ENCODE peak calls at places on chromosome 11, in six cellular contexts. A is HEK293T, P is A549, V is IMR-90, I is HepG2, M is K562. J is an unnamed sample.

GRCh38 chr11:128687321-128687720 is 6.6 kb upstream of the FLI1 start:
- DNase-seq in A (no peak), P (no peak), V (no peak), I (no peak), M (peak; percentile 22), J (no peak)

GRCh38 chr11:67268684-67269268 is 2.5 kb downstream of the GRK2 start:
- DNase-seq in A (no peak), P (no peak), V (no peak), I (no peak), M (no peak), J (no peak)

GRCh38 chr11:92225563-92226308 is 1.1 kb downstream of the FAT3 start:
- DNase-seq in A (peak; percentile 25), P (no peak), V (no peak), I (no peak), M (no peak), J (no peak)

GRCh38 chr11:67606477-67607295 is at the start of gene NDUFV1:
- DNase-seq in A (peak; percentile 96), P (peak; percentile 92), V (peak; percentile 87), I (peak; percentile 90), M (peak; percentile 91), J (peak; percentile 76)

GRCh38 chr11:131674051-131674755 is 303.8 kb downstream of the NTM start:
- DNase-seq in A (peak; percentile 75), P (peak; percentile 38), V (peak; percentile 86), I (peak; percentile 21), M (peak; percentile 76), J (no peak)

GRCh38 chr11:75593337-75593915 is 31.4 kb downstream of the SERPINH1 start:
- DNase-seq in A (no peak), P (no peak), V (no peak), I (peak; percentile 8), M (no peak), J (no peak)

GRCh38 chr11:131025421-131026126 is 109.3 kb upstream of the SNX19 start:
- DNase-seq in A (no peak), P (no peak), V (no peak), I (no peak), M (no peak), J (peak; percentile 28)

GRCh38 chr11:2927851-2928604 is 1.2 kb downstream of the PHLDA2 start:
- DNase-seq in A (no peak), P (peak; percentile 51), V (peak; percentile 28), I (no peak), M (peak; percentile 53), J (no peak)

GRCh38 chr11:75421035-75421602 is 11.9 kb downstream of the KLHL35 start:
- DNase-seq in A (no peak), P (no peak), V (no peak), I (no peak), M (peak; percentile 46), J (no peak)

GRCh38 chr11:46247664-46248063 is 29.8 kb upstream of the CREB3L1 start:
- DNase-seq in A (no peak), P (peak; percentile 81), V (peak; percentile 54), I (peak; percentile 72), M (no peak), J (no peak)

GRCh38 chr11:125062931-125063428 is at the start of gene SLC37A2:
- DNase-seq in A (peak; percentile 69), P (peak; percentile 11), V (peak; percentile 54), I (peak; percentile 45), M (no peak), J (peak; percentile 62)

GRCh38 chr11:58513747-58514367 is 6.0 kb upstream of the OR5B21 start:
- DNase-seq in A (peak; percentile 54), P (peak; percentile 75), V (peak; percentile 76), I (peak; percentile 51), M (peak; percentile 26), J (no peak)

GRCh38 chr11:11253995-11254394 is 99.1 kb downstream of the CSNK2A3 start:
- DNase-seq in A (no peak), P (no peak), V (no peak), I (no peak), M (no peak), J (no peak)

GRCh38 chr11:8987446-8987845 is 16.4 kb downstream of the NRIP3 start:
- DNase-seq in A (no peak), P (no peak), V (no peak), I (no peak), M (no peak), J (no peak)

GRCh38 chr11:9840460-9841004 is 176.7 kb downstream of the SWAP70 start:
- DNase-seq in A (no peak), P (no peak), V (no peak), I (no peak), M (no peak), J (no peak)

GRCh38 chr11:116312560-116313340 is 460.0 kb downstream of the BUD13 start:
- DNase-seq in A (no peak), P (peak; percentile 4), V (no peak), I (no peak), M (no peak), J (no peak)

GRCh38 chr11:78416285-78417174 is 1.1 kb downstream of the GAB2 start:
- DNase-seq in A (peak; percentile 65), P (peak; percentile 88), V (peak; percentile 87), I (peak; percentile 83), M (peak; percentile 80), J (no peak)

GRCh38 chr11:100682247-100682969 is 4.7 kb upstream of the ARHGAP42 start:
- DNase-seq in A (no peak), P (peak; percentile 45), V (peak; percentile 46), I (no peak), M (no peak), J (no peak)

GRCh38 chr11:102120006-102120405 is 9.8 kb downstream of the YAP1 start:
- DNase-seq in A (no peak), P (peak; percentile 83), V (peak; percentile 41), I (peak; percentile 86), M (no peak), J (no peak)

GRCh38 chr11:113730887-113731726 is 25.0 kb upstream of the TMPRSS5 start:
- DNase-seq in A (peak; percentile 49), P (peak; percentile 49), V (peak; percentile 64), I (peak; percentile 47), M (peak; percentile 40), J (no peak)

GRCh38 chr11:13247606-13248320 is 29.8 kb upstream of the BMAL1 start:
- DNase-seq in A (no peak), P (no peak), V (no peak), I (no peak), M (no peak), J (no peak)

GRCh38 chr11:76939219-76939631 is 78.5 kb downstream of the ACER3 start:
- DNase-seq in A (no peak), P (peak; percentile 46), V (peak; percentile 9), I (peak; percentile 48), M (no peak), J (no peak)

GRCh38 chr11:109140426-109140825 is 281.6 kb upstream of the C11orf87 start:
- DNase-seq in A (no peak), P (no peak), V (no peak), I (no peak), M (no peak), J (no peak)

GRCh38 chr11:43943357-43943930 is 1.0 kb downstream of the C11orf96 start:
- DNase-seq in A (peak; percentile 28), P (no peak), V (peak; percentile 17), I (no peak), M (no peak), J (no peak)

GRCh38 chr11:106986261-106986660 is 32.0 kb downstream of the GUCY1A2 start:
- DNase-seq in A (peak; percentile 11), P (no peak), V (peak; percentile 2), I (no peak), M (no peak), J (no peak)
- TF ChIP-seq BHLHE40 in A (no peak), P (no peak), V (no peak), I (no peak), M (no peak), J (no peak)

GRCh38 chr11:65615229-65615949 is at the start of gene PCNX3:
- DNase-seq in A (peak; percentile 100), P (peak; percentile 100), V (peak; percentile 100), I (peak; percentile 100), M (peak; percentile 98), J (peak; percentile 100)

GRCh38 chr11:65616575-65617001 is 1.0 kb downstream of the PCNX3 start:
- DNase-seq in A (no peak), P (no peak), V (no peak), I (peak; percentile 92), M (no peak), J (no peak)

GRCh38 chr11:65617136-65617850 is 1.7 kb downstream of the PCNX3 start:
- DNase-seq in A (no peak), P (no peak), V (no peak), I (no peak), M (no peak), J (no peak)

GRCh38 chr11:65617990-65618751 is 2.6 kb downstream of the PCNX3 start:
- DNase-seq in A (no peak), P (no peak), V (no peak), I (no peak), M (no peak), J (no peak)

DNA sequence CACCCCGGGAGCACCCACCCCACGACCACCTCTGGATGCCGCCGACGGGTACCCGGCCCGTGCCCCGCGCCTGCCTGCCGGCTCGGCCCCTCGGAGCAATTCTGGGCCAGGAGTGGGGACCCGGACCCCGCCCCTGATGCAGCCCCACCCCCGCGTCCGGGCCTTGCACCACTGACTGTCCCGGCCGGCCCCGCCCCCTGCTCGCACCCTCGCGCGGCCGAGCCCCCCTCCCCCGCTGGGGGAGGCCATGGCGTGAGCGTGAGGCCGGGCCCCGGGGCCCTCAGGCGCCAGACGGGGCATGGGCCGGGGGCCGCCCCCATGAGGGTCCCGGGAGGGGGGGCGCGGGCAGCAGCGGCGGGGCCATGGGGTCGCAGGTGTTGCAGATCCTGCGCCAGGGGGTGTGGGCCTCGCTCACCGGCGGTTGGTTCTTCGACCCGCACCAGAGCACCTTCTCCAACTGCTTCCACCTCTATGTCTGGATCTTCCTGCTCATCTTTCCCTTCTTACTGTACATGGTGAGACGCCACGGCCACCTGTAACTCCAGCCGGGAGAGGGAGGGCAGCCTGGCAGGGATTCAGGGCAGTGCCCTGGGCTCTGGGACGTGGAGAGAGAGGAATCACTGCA is 486 bp downstream of the PCNX3 start:
- DNase-seq in A (peak; percentile 67), P (peak; percentile 47), V (no peak), I (peak; percentile 47), M (peak; percentile 97), J (no peak)
- TF ChIP-seq BHLHE40 in A (no peak), P (no peak), V (no peak), I (peak; percentile 23), M (no peak), J (no peak)

GRCh38 chr11:42462558-42463310 is 849.1 kb upstream of the API5 start:
- DNase-seq in A (no peak), P (no peak), V (no peak), I (no peak), M (no peak), J (no peak)
- TF ChIP-seq BHLHE40 in A (no peak), P (no peak), V (no peak), I (no peak), M (no peak), J (no peak)

GRCh38 chr11:88359529-88359928 is 22.0 kb upstream of the CTSC start:
- DNase-seq in A (no peak), P (no peak), V (no peak), I (no peak), M (no peak), J (peak; percentile 74)

GRCh38 chr11:88363004-88363403 is 25.5 kb upstream of the CTSC start:
- DNase-seq in A (no peak), P (no peak), V (no peak), I (no peak), M (no peak), J (no peak)

GRCh38 chr11:88367310-88367709 is 29.8 kb upstream of the CTSC start:
- DNase-seq in A (no peak), P (no peak), V (no peak), I (no peak), M (no peak), J (no peak)

GRCh38 chr11:88358040-88358431 is 20.5 kb upstream of the CTSC start:
- DNase-seq in A (no peak), P (no peak), V (no peak), I (no peak), M (no peak), J (no peak)

GRCh38 chr11:88363566-88364169 is 26.1 kb upstream of the CTSC start:
- DNase-seq in A (no peak), P (no peak), V (peak; percentile 34), I (no peak), M (no peak), J (no peak)
- TF ChIP-seq BHLHE40 in A (no peak), P (no peak), V (no peak), I (no peak), M (no peak), J (no peak)